ENCODE peak calls at places on chromosomes 7 and 10, in nine cellular contexts. A is hepatocyte; L is mammary epithelial cell; O is heart right ventricle; Q is upper lobe of left lung; I is thoracic aorta; R is CD4-positive, CD25-positive, alpha-beta regulatory T cell; M is upper lobe of right lung; E is testis. Z is an unnamed sample. For H3K9me3, the result is how much of the 10 kb centered on the place peaks cover.

GRCh38 chr7:142629588-142630260 is 119.5 kb upstream of the PRSS1 start:
- DNase-seq in A (peak), L (no peak), O (no peak), Q (no peak), I (no peak), R (no peak), M (no peak), E (no peak), Z (no peak)

GRCh38 chr7:122013070-122013469 is 131.0 kb downstream of the AASS start:
- DNase-seq in A (no peak), L (peak), O (no peak), Q (no peak), I (no peak), R (no peak), M (no peak), E (no peak), Z (no peak)

GRCh38 chr7:136403591-136403990 is 426.4 kb upstream of the MTPN start:
- DNase-seq in A (no peak), L (no peak), O (no peak), Q (no peak), I (no peak), R (no peak), M (no peak), E (no peak), Z (no peak)

GRCh38 chr7:73876361-73876760 is 15.4 kb downstream of the TMEM270 start:
- DNase-seq in A (no peak), L (no peak), O (no peak), Q (no peak), I (no peak), R (no peak), M (no peak), E (no peak), Z (no peak)

GRCh38 chr7:2936301-2936700 is 92.2 kb upstream of the GNA12 start:
- DNase-seq in A (no peak), L (no peak), O (no peak), Q (peak), I (no peak), R (no peak), M (peak), E (no peak), Z (no peak)

GRCh38 chr7:140214075-140214684 is 37.4 kb upstream of the KDM7A start:
- DNase-seq in A (no peak), L (peak), O (no peak), Q (peak), I (no peak), R (no peak), M (no peak), E (no peak), Z (peak)

GRCh38 chr10:1596482-1596881 is 140.8 kb downstream of the ADARB2 start:
- DNase-seq in A (no peak), L (no peak), O (no peak), Q (no peak), I (no peak), R (no peak), M (no peak), E (no peak), Z (no peak)

GRCh38 chr10:34530778-34531177 is 284.3 kb downstream of the PARD3 start:
- DNase-seq in A (no peak), L (no peak), O (no peak), Q (no peak), I (no peak), R (no peak), M (no peak), E (no peak), Z (peak)

GRCh38 chr10:128848807-128849206 is 618.2 kb upstream of the MGMT start:
- DNase-seq in A (no peak), L (no peak), O (no peak), Q (no peak), I (no peak), R (no peak), M (no peak), E (no peak), Z (no peak)

GRCh38 chr7:147971606-147972005 is 619.0 kb upstream of the C7orf33 start:
- DNase-seq in A (no peak), L (no peak), O (no peak), Q (no peak), I (no peak), R (no peak), M (no peak), E (no peak), Z (no peak)

GRCh38 chr10:71278691-71279588 is 40.1 kb upstream of the SLC29A3 start:
- DNase-seq in A (no peak), L (no peak), O (no peak), Q (no peak), I (no peak), R (no peak), M (no peak), E (no peak), Z (no peak)

GRCh38 chr7:32163911-32164310 is 93.7 kb upstream of the PDE1C start:
- DNase-seq in A (no peak), L (no peak), O (no peak), Q (no peak), I (no peak), R (no peak), M (no peak), E (no peak), Z (no peak)

GRCh38 chr10:89651205-89651915 is 6.3 kb upstream of the PANK1 start:
- DNase-seq in A (no peak), L (no peak), O (no peak), Q (no peak), I (no peak), R (no peak), M (no peak), E (no peak), Z (no peak)

GRCh38 chr7:107810626-107811025 is 7.6 kb upstream of the SLC26A3 start:
- DNase-seq in A (no peak), L (no peak), O (no peak), Q (no peak), I (no peak), R (no peak), M (no peak), E (no peak), Z (no peak)

DNA sequence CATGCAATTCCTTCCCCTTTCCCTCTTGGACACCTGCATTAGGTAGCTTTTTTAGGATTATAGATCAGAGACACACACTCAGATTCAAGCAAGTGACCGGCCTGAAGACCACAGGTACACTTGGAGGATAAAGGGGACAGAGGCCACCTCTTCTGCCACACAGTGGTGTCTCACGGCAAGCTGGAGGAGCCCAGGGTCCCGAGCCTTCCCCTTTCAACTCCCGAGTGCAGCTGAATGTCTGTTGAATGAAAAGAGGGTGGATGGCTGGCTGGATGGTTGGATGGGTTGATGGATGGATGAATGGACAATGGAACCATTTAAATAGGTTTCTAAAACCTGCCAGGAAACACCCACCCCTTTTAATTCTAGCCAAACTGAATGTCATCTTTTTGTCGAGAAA is 49.3 kb upstream of the ZMIZ1 start:
- DNase-seq in A (no peak), L (no peak), O (no peak), Q (peak), I (no peak), R (no peak), M (no peak), E (no peak), Z (no peak)
- H3K27ac ChIP-seq in A (no peak), L (no peak), O (peak), Q (no peak), I (no peak), R (no peak), M (no peak), E (no peak), Z (no peak)

GRCh38 chr7:150516956-150517355 is 2.3 kb downstream of the GIMAP7 start:
- DNase-seq in A (no peak), L (no peak), O (no peak), Q (no peak), I (no peak), R (no peak), M (no peak), E (no peak), Z (no peak)

GRCh38 chr7:150514748-150515222 is at the start of gene GIMAP7:
- DNase-seq in A (peak), L (no peak), O (no peak), Q (peak), I (no peak), R (peak), M (no peak), E (no peak), Z (peak)

GRCh38 chr7:150513758-150514157 is 914 bp upstream of the GIMAP7 start:
- DNase-seq in A (no peak), L (no peak), O (no peak), Q (no peak), I (no peak), R (no peak), M (no peak), E (no peak), Z (no peak)

GRCh38 chr7:150515248-150515647 is 576 bp downstream of the GIMAP7 start:
- DNase-seq in A (no peak), L (no peak), O (no peak), Q (no peak), I (no peak), R (no peak), M (no peak), E (no peak), Z (no peak)

GRCh38 chr7:150515752-150516151 is 1.1 kb downstream of the GIMAP7 start:
- DNase-seq in A (no peak), L (no peak), O (no peak), Q (no peak), I (no peak), R (peak), M (no peak), E (no peak), Z (no peak)
- H3K4me3 ChIP-seq in A (no peak), L (no peak), O (peak), Q (peak), I (peak), R (peak), M (peak), E (peak), Z (peak)

GRCh38 chr7:158108646-158109293 is 478.9 kb downstream of the PTPRN2 start:
- DNase-seq in A (no peak), L (no peak), O (no peak), Q (no peak), I (no peak), R (no peak), M (no peak), E (no peak), Z (no peak)
- H3K9me3 ChIP-seq in A (under half), L (under half), O (under half), Q (under half), I (under half), R (under half), M (under half), E (under half), Z (under half)

GRCh38 chr7:25179325-25179724 is 49.0 kb downstream of the NPVF start:
- DNase-seq in A (no peak), L (no peak), O (no peak), Q (no peak), I (no peak), R (no peak), M (no peak), E (no peak), Z (no peak)
- H3K27ac ChIP-seq in A (peak), L (no peak), O (peak), Q (peak), I (peak), R (peak), M (no peak), E (peak), Z (no peak)